ENCODE peak calls at places on chromosome 2, in eight cellular contexts. One of them, this sample, is unnamed.

GRCh38 chr2:55618649-55619055 is 1.2 kb upstream of the PPP4R3B start:
- DNase-seq in NCI-H1694 treated with DMSO at 0.1 percent for 48 hours: peak; percentile 49
- DNase-seq in stimulated activated CD4-positive, alpha-beta T cell treated with anti-CD3 and anti-CD28 coated beads, Interleukin-2, amount 100 ng/mL, for 4 hours: peak; percentile 26
- DNase-seq in neural crest cell: peak; percentile 39
- DNase-seq in left ventricle myocardium superior: peak; percentile 58
- DNase-seq in activated CD8-positive, alpha-beta memory T cell treated with anti-CD3 and anti-CD28 coated beads, Interleukin-2, amount 10 ng/mL, durations not matched to agents 7 days and 5 days: peak; percentile 70
- DNase-seq in BJ: peak; percentile 20
- DNase-seq in activated T-cell treated with anti-CD3 and anti-CD28 coated beads for 1 hour: peak; percentile 19
- DNase-seq in this sample: peak; percentile 54

GRCh38 chr2:169702979-169703378 is 8.7 kb downstream of the PHOSPHO2 start:
- DNase-seq in neural crest cell: no peak
- DNase-seq in activated CD8-positive, alpha-beta memory T cell treated with anti-CD3 and anti-CD28 coated beads, Interleukin-2, amount 10 ng/mL, durations not matched to agents 7 days and 5 days: no peak
- DNase-seq in NCI-H1694 treated with DMSO at 0.1 percent for 48 hours: no peak
- DNase-seq in BJ: no peak
- DNase-seq in activated T-cell treated with anti-CD3 and anti-CD28 coated beads for 1 hour: no peak
- DNase-seq in left ventricle myocardium superior: no peak
- DNase-seq in stimulated activated CD4-positive, alpha-beta T cell treated with anti-CD3 and anti-CD28 coated beads, Interleukin-2, amount 100 ng/mL, for 4 hours: no peak
- DNase-seq in this sample: no peak

GRCh38 chr2:19299522-19299921 is 58.9 kb downstream of the OSR1 start:
- DNase-seq in NCI-H1694 treated with DMSO at 0.1 percent for 48 hours: no peak
- DNase-seq in left ventricle myocardium superior: no peak
- DNase-seq in activated CD8-positive, alpha-beta memory T cell treated with anti-CD3 and anti-CD28 coated beads, Interleukin-2, amount 10 ng/mL, durations not matched to agents 7 days and 5 days: no peak
- DNase-seq in BJ: peak; percentile 9
- DNase-seq in neural crest cell: no peak
- DNase-seq in stimulated activated CD4-positive, alpha-beta T cell treated with anti-CD3 and anti-CD28 coated beads, Interleukin-2, amount 100 ng/mL, for 4 hours: no peak
- DNase-seq in activated T-cell treated with anti-CD3 and anti-CD28 coated beads for 1 hour: no peak
- DNase-seq in this sample: no peak

GRCh38 chr2:232937278-232937906 is 67.3 kb downstream of the SNORC start:
- DNase-seq in left ventricle myocardium superior: no peak
- DNase-seq in BJ: no peak
- DNase-seq in neural crest cell: no peak
- DNase-seq in NCI-H1694 treated with DMSO at 0.1 percent for 48 hours: no peak
- DNase-seq in activated T-cell treated with anti-CD3 and anti-CD28 coated beads for 1 hour: no peak
- DNase-seq in stimulated activated CD4-positive, alpha-beta T cell treated with anti-CD3 and anti-CD28 coated beads, Interleukin-2, amount 100 ng/mL, for 4 hours: no peak
- DNase-seq in activated CD8-positive, alpha-beta memory T cell treated with anti-CD3 and anti-CD28 coated beads, Interleukin-2, amount 10 ng/mL, durations not matched to agents 7 days and 5 days: no peak
- DNase-seq in this sample: no peak

GRCh38 chr2:145076085-145076484 is 556.2 kb upstream of the ZEB2 start:
- DNase-seq in neural crest cell: no peak
- DNase-seq in BJ: no peak
- DNase-seq in stimulated activated CD4-positive, alpha-beta T cell treated with anti-CD3 and anti-CD28 coated beads, Interleukin-2, amount 100 ng/mL, for 4 hours: no peak
- DNase-seq in NCI-H1694 treated with DMSO at 0.1 percent for 48 hours: no peak
- DNase-seq in left ventricle myocardium superior: no peak
- DNase-seq in activated T-cell treated with anti-CD3 and anti-CD28 coated beads for 1 hour: no peak
- DNase-seq in activated CD8-positive, alpha-beta memory T cell treated with anti-CD3 and anti-CD28 coated beads, Interleukin-2, amount 10 ng/mL, durations not matched to agents 7 days and 5 days: no peak
- DNase-seq in this sample: no peak

GRCh38 chr2:133241231-133241575 is 327.1 kb downstream of the NCKAP5 start:
- DNase-seq in activated CD8-positive, alpha-beta memory T cell treated with anti-CD3 and anti-CD28 coated beads, Interleukin-2, amount 10 ng/mL, durations not matched to agents 7 days and 5 days: no peak
- DNase-seq in NCI-H1694 treated with DMSO at 0.1 percent for 48 hours: no peak
- DNase-seq in neural crest cell: no peak
- DNase-seq in activated T-cell treated with anti-CD3 and anti-CD28 coated beads for 1 hour: no peak
- DNase-seq in left ventricle myocardium superior: no peak
- DNase-seq in BJ: peak; percentile 82
- DNase-seq in stimulated activated CD4-positive, alpha-beta T cell treated with anti-CD3 and anti-CD28 coated beads, Interleukin-2, amount 100 ng/mL, for 4 hours: no peak
- DNase-seq in this sample: no peak

GRCh38 chr2:213229814-213230213 is 54.5 kb upstream of the SPAG16 start:
- DNase-seq in stimulated activated CD4-positive, alpha-beta T cell treated with anti-CD3 and anti-CD28 coated beads, Interleukin-2, amount 100 ng/mL, for 4 hours: no peak
- DNase-seq in NCI-H1694 treated with DMSO at 0.1 percent for 48 hours: no peak
- DNase-seq in left ventricle myocardium superior: no peak
- DNase-seq in BJ: no peak
- DNase-seq in neural crest cell: no peak
- DNase-seq in activated CD8-positive, alpha-beta memory T cell treated with anti-CD3 and anti-CD28 coated beads, Interleukin-2, amount 10 ng/mL, durations not matched to agents 7 days and 5 days: no peak
- DNase-seq in activated T-cell treated with anti-CD3 and anti-CD28 coated beads for 1 hour: no peak
- DNase-seq in this sample: no peak

GRCh38 chr2:117087565-117088291 is 726.8 kb upstream of the DDX18 start:
- DNase-seq in activated CD8-positive, alpha-beta memory T cell treated with anti-CD3 and anti-CD28 coated beads, Interleukin-2, amount 10 ng/mL, durations not matched to agents 7 days and 5 days: no peak
- DNase-seq in activated T-cell treated with anti-CD3 and anti-CD28 coated beads for 1 hour: no peak
- DNase-seq in left ventricle myocardium superior: no peak
- DNase-seq in NCI-H1694 treated with DMSO at 0.1 percent for 48 hours: no peak
- DNase-seq in stimulated activated CD4-positive, alpha-beta T cell treated with anti-CD3 and anti-CD28 coated beads, Interleukin-2, amount 100 ng/mL, for 4 hours: no peak
- DNase-seq in BJ: no peak
- DNase-seq in neural crest cell: no peak
- DNase-seq in this sample: no peak

GRCh38 chr2:194203898-194204297 is 1453.1 kb upstream of the SLC39A10 start:
- DNase-seq in activated CD8-positive, alpha-beta memory T cell treated with anti-CD3 and anti-CD28 coated beads, Interleukin-2, amount 10 ng/mL, durations not matched to agents 7 days and 5 days: no peak
- DNase-seq in BJ: no peak
- DNase-seq in NCI-H1694 treated with DMSO at 0.1 percent for 48 hours: no peak
- DNase-seq in left ventricle myocardium superior: no peak
- DNase-seq in stimulated activated CD4-positive, alpha-beta T cell treated with anti-CD3 and anti-CD28 coated beads, Interleukin-2, amount 100 ng/mL, for 4 hours: no peak
- DNase-seq in activated T-cell treated with anti-CD3 and anti-CD28 coated beads for 1 hour: no peak
- DNase-seq in neural crest cell: no peak
- DNase-seq in this sample: no peak

GRCh38 chr2:223260681-223261080 is 208.7 kb downstream of the KCNE4 start:
- DNase-seq in activated CD8-positive, alpha-beta memory T cell treated with anti-CD3 and anti-CD28 coated beads, Interleukin-2, amount 10 ng/mL, durations not matched to agents 7 days and 5 days: no peak
- DNase-seq in NCI-H1694 treated with DMSO at 0.1 percent for 48 hours: no peak
- DNase-seq in neural crest cell: no peak
- DNase-seq in left ventricle myocardium superior: no peak
- DNase-seq in activated T-cell treated with anti-CD3 and anti-CD28 coated beads for 1 hour: no peak
- DNase-seq in BJ: no peak
- DNase-seq in stimulated activated CD4-positive, alpha-beta T cell treated with anti-CD3 and anti-CD28 coated beads, Interleukin-2, amount 100 ng/mL, for 4 hours: no peak
- DNase-seq in this sample: no peak

GRCh38 chr2:164954954-164955701 is at the start of gene SLC38A11:
- DNase-seq in activated CD8-positive, alpha-beta memory T cell treated with anti-CD3 and anti-CD28 coated beads, Interleukin-2, amount 10 ng/mL, durations not matched to agents 7 days and 5 days: no peak
- DNase-seq in BJ: no peak
- DNase-seq in NCI-H1694 treated with DMSO at 0.1 percent for 48 hours: no peak
- DNase-seq in activated T-cell treated with anti-CD3 and anti-CD28 coated beads for 1 hour: no peak
- DNase-seq in stimulated activated CD4-positive, alpha-beta T cell treated with anti-CD3 and anti-CD28 coated beads, Interleukin-2, amount 100 ng/mL, for 4 hours: no peak
- DNase-seq in neural crest cell: no peak
- DNase-seq in left ventricle myocardium superior: peak; percentile 50
- DNase-seq in this sample: no peak

GRCh38 chr2:208999911-209000310 is 423.9 kb upstream of the MAP2 start:
- DNase-seq in neural crest cell: no peak
- DNase-seq in stimulated activated CD4-positive, alpha-beta T cell treated with anti-CD3 and anti-CD28 coated beads, Interleukin-2, amount 100 ng/mL, for 4 hours: no peak
- DNase-seq in activated CD8-positive, alpha-beta memory T cell treated with anti-CD3 and anti-CD28 coated beads, Interleukin-2, amount 10 ng/mL, durations not matched to agents 7 days and 5 days: no peak
- DNase-seq in BJ: no peak
- DNase-seq in left ventricle myocardium superior: no peak
- DNase-seq in NCI-H1694 treated with DMSO at 0.1 percent for 48 hours: no peak
- DNase-seq in activated T-cell treated with anti-CD3 and anti-CD28 coated beads for 1 hour: no peak
- DNase-seq in this sample: no peak

GRCh38 chr2:86297382-86298147 is 39.9 kb downstream of the REEP1 start:
- DNase-seq in neural crest cell: no peak
- DNase-seq in stimulated activated CD4-positive, alpha-beta T cell treated with anti-CD3 and anti-CD28 coated beads, Interleukin-2, amount 100 ng/mL, for 4 hours: no peak
- DNase-seq in NCI-H1694 treated with DMSO at 0.1 percent for 48 hours: no peak
- DNase-seq in BJ: no peak
- DNase-seq in activated T-cell treated with anti-CD3 and anti-CD28 coated beads for 1 hour: no peak
- DNase-seq in left ventricle myocardium superior: no peak
- DNase-seq in activated CD8-positive, alpha-beta memory T cell treated with anti-CD3 and anti-CD28 coated beads, Interleukin-2, amount 10 ng/mL, durations not matched to agents 7 days and 5 days: peak; percentile 47
- DNase-seq in this sample: no peak

GRCh38 chr2:195652916-195653315 is 4.1 kb upstream of the SLC39A10 start:
- DNase-seq in neural crest cell: no peak
- DNase-seq in stimulated activated CD4-positive, alpha-beta T cell treated with anti-CD3 and anti-CD28 coated beads, Interleukin-2, amount 100 ng/mL, for 4 hours: no peak
- DNase-seq in activated T-cell treated with anti-CD3 and anti-CD28 coated beads for 1 hour: no peak
- DNase-seq in left ventricle myocardium superior: no peak
- DNase-seq in activated CD8-positive, alpha-beta memory T cell treated with anti-CD3 and anti-CD28 coated beads, Interleukin-2, amount 10 ng/mL, durations not matched to agents 7 days and 5 days: no peak
- DNase-seq in BJ: no peak
- DNase-seq in NCI-H1694 treated with DMSO at 0.1 percent for 48 hours: no peak
- DNase-seq in this sample: no peak

GRCh38 chr2:217789736-217790181 is 213.0 kb downstream of the TNS1 start:
- DNase-seq in stimulated activated CD4-positive, alpha-beta T cell treated with anti-CD3 and anti-CD28 coated beads, Interleukin-2, amount 100 ng/mL, for 4 hours: no peak
- DNase-seq in activated T-cell treated with anti-CD3 and anti-CD28 coated beads for 1 hour: no peak
- DNase-seq in left ventricle myocardium superior: no peak
- DNase-seq in neural crest cell: no peak
- DNase-seq in BJ: no peak
- DNase-seq in activated CD8-positive, alpha-beta memory T cell treated with anti-CD3 and anti-CD28 coated beads, Interleukin-2, amount 10 ng/mL, durations not matched to agents 7 days and 5 days: peak; percentile 38
- DNase-seq in NCI-H1694 treated with DMSO at 0.1 percent for 48 hours: no peak
- DNase-seq in this sample: no peak

GRCh38 chr2:217086038-217086522 is 226.2 kb upstream of the TNP1 start:
- DNase-seq in BJ: no peak
- DNase-seq in stimulated activated CD4-positive, alpha-beta T cell treated with anti-CD3 and anti-CD28 coated beads, Interleukin-2, amount 100 ng/mL, for 4 hours: no peak
- DNase-seq in left ventricle myocardium superior: no peak
- DNase-seq in NCI-H1694 treated with DMSO at 0.1 percent for 48 hours: no peak
- DNase-seq in activated T-cell treated with anti-CD3 and anti-CD28 coated beads for 1 hour: no peak
- DNase-seq in neural crest cell: no peak
- DNase-seq in activated CD8-positive, alpha-beta memory T cell treated with anti-CD3 and anti-CD28 coated beads, Interleukin-2, amount 10 ng/mL, durations not matched to agents 7 days and 5 days: no peak
- DNase-seq in this sample: no peak

GRCh38 chr2:221025397-221025796 is 546.7 kb downstream of the EPHA4 start:
- DNase-seq in activated CD8-positive, alpha-beta memory T cell treated with anti-CD3 and anti-CD28 coated beads, Interleukin-2, amount 10 ng/mL, durations not matched to agents 7 days and 5 days: no peak
- DNase-seq in stimulated activated CD4-positive, alpha-beta T cell treated with anti-CD3 and anti-CD28 coated beads, Interleukin-2, amount 100 ng/mL, for 4 hours: no peak
- DNase-seq in BJ: no peak
- DNase-seq in neural crest cell: no peak
- DNase-seq in activated T-cell treated with anti-CD3 and anti-CD28 coated beads for 1 hour: no peak
- DNase-seq in NCI-H1694 treated with DMSO at 0.1 percent for 48 hours: no peak
- DNase-seq in left ventricle myocardium superior: no peak
- DNase-seq in this sample: peak; percentile 12

GRCh38 chr2:234495076-234495800 is 1.6 kb downstream of the ARL4C start:
- DNase-seq in stimulated activated CD4-positive, alpha-beta T cell treated with anti-CD3 and anti-CD28 coated beads, Interleukin-2, amount 100 ng/mL, for 4 hours: no peak
- DNase-seq in left ventricle myocardium superior: no peak
- DNase-seq in activated T-cell treated with anti-CD3 and anti-CD28 coated beads for 1 hour: no peak
- DNase-seq in neural crest cell: no peak
- DNase-seq in NCI-H1694 treated with DMSO at 0.1 percent for 48 hours: no peak
- DNase-seq in BJ: no peak
- DNase-seq in activated CD8-positive, alpha-beta memory T cell treated with anti-CD3 and anti-CD28 coated beads, Interleukin-2, amount 10 ng/mL, durations not matched to agents 7 days and 5 days: peak; percentile 55
- DNase-seq in this sample: no peak

GRCh38 chr2:128028668-128029054 is 802 bp upstream of the SAP130 start:
- DNase-seq in BJ: no peak
- DNase-seq in neural crest cell: no peak
- DNase-seq in left ventricle myocardium superior: no peak
- DNase-seq in activated CD8-positive, alpha-beta memory T cell treated with anti-CD3 and anti-CD28 coated beads, Interleukin-2, amount 10 ng/mL, durations not matched to agents 7 days and 5 days: no peak
- DNase-seq in stimulated activated CD4-positive, alpha-beta T cell treated with anti-CD3 and anti-CD28 coated beads, Interleukin-2, amount 100 ng/mL, for 4 hours: no peak
- DNase-seq in activated T-cell treated with anti-CD3 and anti-CD28 coated beads for 1 hour: no peak
- DNase-seq in NCI-H1694 treated with DMSO at 0.1 percent for 48 hours: no peak
- DNase-seq in this sample: no peak

GRCh38 chr2:125427721-125428315 is 1228.1 kb upstream of the GYPC start:
- DNase-seq in activated CD8-positive, alpha-beta memory T cell treated with anti-CD3 and anti-CD28 coated beads, Interleukin-2, amount 10 ng/mL, durations not matched to agents 7 days and 5 days: no peak
- DNase-seq in NCI-H1694 treated with DMSO at 0.1 percent for 48 hours: no peak
- DNase-seq in neural crest cell: no peak
- DNase-seq in activated T-cell treated with anti-CD3 and anti-CD28 coated beads for 1 hour: no peak
- DNase-seq in left ventricle myocardium superior: no peak
- DNase-seq in stimulated activated CD4-positive, alpha-beta T cell treated with anti-CD3 and anti-CD28 coated beads, Interleukin-2, amount 100 ng/mL, for 4 hours: no peak
- DNase-seq in BJ: no peak
- DNase-seq in this sample: no peak

GRCh38 chr2:181235683-181236459 is 221.3 kb upstream of the ITGA4 start:
- DNase-seq in activated CD8-positive, alpha-beta memory T cell treated with anti-CD3 and anti-CD28 coated beads, Interleukin-2, amount 10 ng/mL, durations not matched to agents 7 days and 5 days: peak; percentile 79
- DNase-seq in left ventricle myocardium superior: no peak
- DNase-seq in neural crest cell: no peak
- DNase-seq in BJ: no peak
- DNase-seq in stimulated activated CD4-positive, alpha-beta T cell treated with anti-CD3 and anti-CD28 coated beads, Interleukin-2, amount 100 ng/mL, for 4 hours: no peak
- DNase-seq in activated T-cell treated with anti-CD3 and anti-CD28 coated beads for 1 hour: no peak
- DNase-seq in NCI-H1694 treated with DMSO at 0.1 percent for 48 hours: no peak
- DNase-seq in this sample: no peak

GRCh38 chr2:16140771-16141640 is 200.7 kb downstream of the MYCN start:
- DNase-seq in activated T-cell treated with anti-CD3 and anti-CD28 coated beads for 1 hour: no peak
- DNase-seq in left ventricle myocardium superior: no peak
- DNase-seq in activated CD8-positive, alpha-beta memory T cell treated with anti-CD3 and anti-CD28 coated beads, Interleukin-2, amount 10 ng/mL, durations not matched to agents 7 days and 5 days: no peak
- DNase-seq in stimulated activated CD4-positive, alpha-beta T cell treated with anti-CD3 and anti-CD28 coated beads, Interleukin-2, amount 100 ng/mL, for 4 hours: no peak
- DNase-seq in neural crest cell: no peak
- DNase-seq in NCI-H1694 treated with DMSO at 0.1 percent for 48 hours: no peak
- DNase-seq in BJ: no peak
- DNase-seq in this sample: no peak

GRCh38 chr2:24878341-24878740 is 41.7 kb downstream of the ADCY3 start:
- DNase-seq in NCI-H1694 treated with DMSO at 0.1 percent for 48 hours: no peak
- DNase-seq in activated T-cell treated with anti-CD3 and anti-CD28 coated beads for 1 hour: no peak
- DNase-seq in neural crest cell: no peak
- DNase-seq in stimulated activated CD4-positive, alpha-beta T cell treated with anti-CD3 and anti-CD28 coated beads, Interleukin-2, amount 100 ng/mL, for 4 hours: no peak
- DNase-seq in activated CD8-positive, alpha-beta memory T cell treated with anti-CD3 and anti-CD28 coated beads, Interleukin-2, amount 10 ng/mL, durations not matched to agents 7 days and 5 days: no peak
- DNase-seq in left ventricle myocardium superior: no peak
- DNase-seq in BJ: no peak
- DNase-seq in this sample: no peak

GRCh38 chr2:198424112-198424511 is 619.7 kb downstream of the PLCL1 start:
- DNase-seq in BJ: no peak
- DNase-seq in activated CD8-positive, alpha-beta memory T cell treated with anti-CD3 and anti-CD28 coated beads, Interleukin-2, amount 10 ng/mL, durations not matched to agents 7 days and 5 days: no peak
- DNase-seq in neural crest cell: no peak
- DNase-seq in activated T-cell treated with anti-CD3 and anti-CD28 coated beads for 1 hour: no peak
- DNase-seq in left ventricle myocardium superior: no peak
- DNase-seq in NCI-H1694 treated with DMSO at 0.1 percent for 48 hours: no peak
- DNase-seq in stimulated activated CD4-positive, alpha-beta T cell treated with anti-CD3 and anti-CD28 coated beads, Interleukin-2, amount 100 ng/mL, for 4 hours: no peak
- DNase-seq in this sample: no peak

GRCh38 chr2:95297639-95298395 is 670 bp downstream of the KCNIP3 start:
- DNase-seq in stimulated activated CD4-positive, alpha-beta T cell treated with anti-CD3 and anti-CD28 coated beads, Interleukin-2, amount 100 ng/mL, for 4 hours: no peak
- DNase-seq in activated CD8-positive, alpha-beta memory T cell treated with anti-CD3 and anti-CD28 coated beads, Interleukin-2, amount 10 ng/mL, durations not matched to agents 7 days and 5 days: no peak
- DNase-seq in left ventricle myocardium superior: no peak
- DNase-seq in neural crest cell: no peak
- DNase-seq in NCI-H1694 treated with DMSO at 0.1 percent for 48 hours: no peak
- DNase-seq in BJ: no peak
- DNase-seq in activated T-cell treated with anti-CD3 and anti-CD28 coated beads for 1 hour: no peak
- DNase-seq in this sample: no peak

GRCh38 chr2:130846233-130846632 is 9.5 kb downstream of the ARHGEF4 start:
- DNase-seq in left ventricle myocardium superior: no peak
- DNase-seq in stimulated activated CD4-positive, alpha-beta T cell treated with anti-CD3 and anti-CD28 coated beads, Interleukin-2, amount 100 ng/mL, for 4 hours: no peak
- DNase-seq in neural crest cell: no peak
- DNase-seq in BJ: no peak
- DNase-seq in activated CD8-positive, alpha-beta memory T cell treated with anti-CD3 and anti-CD28 coated beads, Interleukin-2, amount 10 ng/mL, durations not matched to agents 7 days and 5 days: no peak
- DNase-seq in activated T-cell treated with anti-CD3 and anti-CD28 coated beads for 1 hour: no peak
- DNase-seq in NCI-H1694 treated with DMSO at 0.1 percent for 48 hours: no peak
- DNase-seq in this sample: no peak

GRCh38 chr2:166361351-166362153 is 14.2 kb downstream of the SCN9A start:
- DNase-seq in stimulated activated CD4-positive, alpha-beta T cell treated with anti-CD3 and anti-CD28 coated beads, Interleukin-2, amount 100 ng/mL, for 4 hours: no peak
- DNase-seq in activated T-cell treated with anti-CD3 and anti-CD28 coated beads for 1 hour: no peak
- DNase-seq in activated CD8-positive, alpha-beta memory T cell treated with anti-CD3 and anti-CD28 coated beads, Interleukin-2, amount 10 ng/mL, durations not matched to agents 7 days and 5 days: no peak
- DNase-seq in BJ: no peak
- DNase-seq in left ventricle myocardium superior: no peak
- DNase-seq in NCI-H1694 treated with DMSO at 0.1 percent for 48 hours: peak; percentile 26
- DNase-seq in neural crest cell: no peak
- DNase-seq in this sample: no peak

GRCh38 chr2:51031004-51031791 is 734 bp downstream of the NRXN1 start:
- DNase-seq in stimulated activated CD4-positive, alpha-beta T cell treated with anti-CD3 and anti-CD28 coated beads, Interleukin-2, amount 100 ng/mL, for 4 hours: no peak
- DNase-seq in activated T-cell treated with anti-CD3 and anti-CD28 coated beads for 1 hour: no peak
- DNase-seq in left ventricle myocardium superior: no peak
- DNase-seq in BJ: no peak
- DNase-seq in neural crest cell: no peak
- DNase-seq in activated CD8-positive, alpha-beta memory T cell treated with anti-CD3 and anti-CD28 coated beads, Interleukin-2, amount 10 ng/mL, durations not matched to agents 7 days and 5 days: no peak
- DNase-seq in NCI-H1694 treated with DMSO at 0.1 percent for 48 hours: peak; percentile 60
- DNase-seq in this sample: no peak

GRCh38 chr2:10654069-10654468 is 35.7 kb downstream of the NOL10 start:
- DNase-seq in neural crest cell: no peak
- DNase-seq in left ventricle myocardium superior: no peak
- DNase-seq in activated CD8-positive, alpha-beta memory T cell treated with anti-CD3 and anti-CD28 coated beads, Interleukin-2, amount 10 ng/mL, durations not matched to agents 7 days and 5 days: peak; percentile 84
- DNase-seq in NCI-H1694 treated with DMSO at 0.1 percent for 48 hours: no peak
- DNase-seq in stimulated activated CD4-positive, alpha-beta T cell treated with anti-CD3 and anti-CD28 coated beads, Interleukin-2, amount 100 ng/mL, for 4 hours: peak; percentile 68
- DNase-seq in activated T-cell treated with anti-CD3 and anti-CD28 coated beads for 1 hour: peak; percentile 16
- DNase-seq in BJ: no peak
- DNase-seq in this sample: no peak

GRCh38 chr2:235724964-235725603 is 231.2 kb downstream of the AGAP1 start:
- DNase-seq in BJ: no peak
- DNase-seq in stimulated activated CD4-positive, alpha-beta T cell treated with anti-CD3 and anti-CD28 coated beads, Interleukin-2, amount 100 ng/mL, for 4 hours: no peak
- DNase-seq in NCI-H1694 treated with DMSO at 0.1 percent for 48 hours: no peak
- DNase-seq in neural crest cell: no peak
- DNase-seq in activated CD8-positive, alpha-beta memory T cell treated with anti-CD3 and anti-CD28 coated beads, Interleukin-2, amount 10 ng/mL, durations not matched to agents 7 days and 5 days: no peak
- DNase-seq in left ventricle myocardium superior: peak; percentile 83
- DNase-seq in activated T-cell treated with anti-CD3 and anti-CD28 coated beads for 1 hour: no peak
- DNase-seq in this sample: no peak

GRCh38 chr2:177531706-177532105 is 139.1 kb downstream of the AGPS start:
- DNase-seq in activated T-cell treated with anti-CD3 and anti-CD28 coated beads for 1 hour: no peak
- DNase-seq in neural crest cell: no peak
- DNase-seq in BJ: no peak
- DNase-seq in NCI-H1694 treated with DMSO at 0.1 percent for 48 hours: no peak
- DNase-seq in stimulated activated CD4-positive, alpha-beta T cell treated with anti-CD3 and anti-CD28 coated beads, Interleukin-2, amount 100 ng/mL, for 4 hours: no peak
- DNase-seq in activated CD8-positive, alpha-beta memory T cell treated with anti-CD3 and anti-CD28 coated beads, Interleukin-2, amount 10 ng/mL, durations not matched to agents 7 days and 5 days: no peak
- DNase-seq in left ventricle myocardium superior: no peak
- DNase-seq in this sample: no peak